ENCODE peak calls at places on chromosomes 13 and 19, in eight cellular contexts. F is esophagus muscularis mucosa, B is HepG2, U is stomach, V is endothelial cell of umbilical vein, D is prostate gland, N is upper lobe of left lung, C is H1. G is an unnamed sample.

GRCh38 chr13:86193281-86193680 is 394.1 kb upstream of the SLITRK6 start:
- DNase-seq in F (no peak), B (no peak), U (no peak), V (no peak), D (no peak), N (no peak), C (no peak), G (no peak)

GRCh38 chr19:1518471-1518870 is 5.4 kb upstream of the PLK5 start:
- DNase-seq in F (no peak), B (no peak), U (no peak), V (no peak), D (no peak), N (no peak), C (no peak), G (no peak)

GRCh38 chr19:42606660-42607351 is 12.1 kb upstream of the CEACAM8 start:
- DNase-seq in F (peak; percentile 87), B (peak; percentile 19), U (peak; percentile 89), V (peak; percentile 8), D (peak; percentile 90), N (peak; percentile 89), C (peak; percentile 88), G (peak; percentile 20)

GRCh38 chr13:112996671-112997091 is 27.7 kb downstream of the MCF2L start:
- DNase-seq in F (no peak), B (no peak), U (peak; percentile 54), V (no peak), D (no peak), N (no peak), C (no peak), G (no peak)

GRCh38 chr19:56764296-56764695 is 76.2 kb downstream of the PEG3 start:
- DNase-seq in F (no peak), B (peak; percentile 13), U (no peak), V (no peak), D (no peak), N (no peak), C (no peak), G (no peak)

GRCh38 chr19:1608414-1609391 is 3.4 kb upstream of the UQCR11 start:
- DNase-seq in F (no peak), B (no peak), U (no peak), V (no peak), D (no peak), N (no peak), C (no peak), G (no peak)

GRCh38 chr13:112012004-112012704 is 54.8 kb upstream of the SOX1 start:
- DNase-seq in F (no peak), B (no peak), U (peak; percentile 49), V (no peak), D (peak; percentile 13), N (peak; percentile 81), C (peak; percentile 52), G (no peak)

GRCh38 chr13:60655268-60655667 is 258.2 kb downstream of the TDRD3 start:
- DNase-seq in F (no peak), B (no peak), U (no peak), V (no peak), D (no peak), N (no peak), C (no peak), G (no peak)

GRCh38 chr19:49676136-49676689 is 858 bp upstream of the PRMT1 start:
- DNase-seq in F (no peak), B (peak; percentile 80), U (peak; percentile 84), V (no peak), D (peak; percentile 75), N (peak; percentile 85), C (no peak), G (peak; percentile 84)

GRCh38 chr13:44465318-44465717 is 91.7 kb downstream of the SERP2 start:
- DNase-seq in F (no peak), B (no peak), U (no peak), V (no peak), D (no peak), N (no peak), C (no peak), G (no peak)

GRCh38 chr19:54523403-54523802 is 20.8 kb downstream of the LAIR2 start:
- DNase-seq in F (no peak), B (no peak), U (no peak), V (peak; percentile 79), D (no peak), N (no peak), C (no peak), G (peak; percentile 97)

GRCh38 chr13:52868190-52868589 is 19.8 kb upstream of the PCDH8 start:
- DNase-seq in F (no peak), B (no peak), U (no peak), V (no peak), D (no peak), N (no peak), C (no peak), G (no peak)

GRCh38 chr19:41373993-41374392 is 2.3 kb upstream of the TMEM91 start:
- DNase-seq in F (peak; percentile 93), B (no peak), U (peak; percentile 88), V (peak; percentile 90), D (peak; percentile 47), N (peak; percentile 69), C (no peak), G (no peak)

GRCh38 chr19:4493104-4493928 is 21.2 kb downstream of the HDGFL2 start:
- DNase-seq in F (no peak), B (no peak), U (no peak), V (no peak), D (no peak), N (no peak), C (no peak), G (no peak)

GRCh38 chr13:102317593-102317992 is 84.3 kb downstream of the FGF14 start:
- DNase-seq in F (no peak), B (no peak), U (peak; percentile 26), V (no peak), D (no peak), N (peak; percentile 30), C (no peak), G (no peak)

GRCh38 chr13:111153977-111154332 is 38.8 kb downstream of the ARHGEF7 start:
- DNase-seq in F (no peak), B (peak; percentile 38), U (no peak), V (no peak), D (peak; percentile 23), N (peak; percentile 56), C (no peak), G (no peak)

GRCh38 chr19:9139609-9140158 is 513 bp upstream of the ZNF317 start:
- DNase-seq in F (no peak), B (no peak), U (no peak), V (peak; percentile 7), D (no peak), N (no peak), C (no peak), G (no peak)

GRCh38 chr19:13241321-13242104 is 91.3 kb downstream of the IER2 start:
- DNase-seq in F (no peak), B (no peak), U (no peak), V (no peak), D (no peak), N (no peak), C (peak; percentile 70), G (no peak)
- TF ChIP-seq CTCF in F (no peak), B (peak; percentile 19), U (no peak), V (no peak), D (no peak), N (no peak), C (peak; percentile 74), G (no peak)

GRCh38 chr19:11019262-11019661 is 58.4 kb downstream of the SMARCA4 start:
- DNase-seq in F (no peak), B (no peak), U (no peak), V (no peak), D (no peak), N (no peak), C (no peak), G (no peak)
- H3K4me1 ChIP-seq in F (no peaks in the 10 kb centered on the region), B (no peaks in the 10 kb centered on the region), U (no peaks in the 10 kb centered on the region), V (no peaks in the 10 kb centered on the region), D (peaks cover 3% of the 10 kb centered on the region), N (no peaks in the 10 kb centered on the region), C (no peaks in the 10 kb centered on the region), G (no peaks in the 10 kb centered on the region)

GRCh38 chr13:20127263-20127562 is 33.6 kb downstream of the GJA3 start:
- DNase-seq in F (no peak), B (peak; percentile 9), U (no peak), V (no peak), D (no peak), N (peak; percentile 36), C (no peak), G (no peak)

GRCh38 chr13:20129076-20129475 is 31.8 kb downstream of the GJA3 start:
- DNase-seq in F (no peak), B (no peak), U (no peak), V (no peak), D (no peak), N (no peak), C (no peak), G (no peak)

GRCh38 chr13:20126460-20127262 is 34.2 kb downstream of the GJA3 start:
- DNase-seq in F (no peak), B (no peak), U (no peak), V (no peak), D (no peak), N (no peak), C (no peak), G (no peak)

GRCh38 chr13:20128459-20128927 is 32.4 kb downstream of the GJA3 start:
- DNase-seq in F (no peak), B (peak; percentile 15), U (peak; percentile 48), V (no peak), D (peak; percentile 42), N (peak; percentile 52), C (no peak), G (no peak)

GRCh38 chr13:20127563-20128458 is 33.0 kb downstream of the GJA3 start:
- DNase-seq in F (no peak), B (peak; percentile 53), U (peak; percentile 70), V (peak; percentile 38), D (peak; percentile 37), N (peak; percentile 80), C (peak; percentile 84), G (no peak)
- TF ChIP-seq POLR2AphosphoS5 in F (peak; percentile 53), B (peak; percentile 49), U (no peak), V (no peak), D (peak; percentile 12), N (peak; percentile 27), C (no peak), G (peak; percentile 36)

GRCh38 chr13:62387642-62388041 is 972.0 kb upstream of the PCDH20 start:
- DNase-seq in F (no peak), B (no peak), U (no peak), V (peak; percentile 11), D (no peak), N (no peak), C (no peak), G (no peak)
- TF ChIP-seq CTCF in F (no peak), B (no peak), U (no peak), V (no peak), D (no peak), N (no peak), C (no peak), G (no peak)

GRCh38 chr19:16461630-16462051 is 10.1 kb downstream of the EPS15L1 start:
- DNase-seq in F (no peak), B (no peak), U (no peak), V (no peak), D (no peak), N (no peak), C (no peak), G (no peak)
- H3K4me1 ChIP-seq in F (peaks cover 77% of the 10 kb centered on the region), B (peaks cover 88% of the 10 kb centered on the region), U (peaks cover 87% of the 10 kb centered on the region), V (peaks cover 22% of the 10 kb centered on the region), D (peaks cover 21% of the 10 kb centered on the region), N (peaks cover 19% of the 10 kb centered on the region), C (peaks cover 21% of the 10 kb centered on the region), G (peaks cover 35% of the 10 kb centered on the region)

DNA sequence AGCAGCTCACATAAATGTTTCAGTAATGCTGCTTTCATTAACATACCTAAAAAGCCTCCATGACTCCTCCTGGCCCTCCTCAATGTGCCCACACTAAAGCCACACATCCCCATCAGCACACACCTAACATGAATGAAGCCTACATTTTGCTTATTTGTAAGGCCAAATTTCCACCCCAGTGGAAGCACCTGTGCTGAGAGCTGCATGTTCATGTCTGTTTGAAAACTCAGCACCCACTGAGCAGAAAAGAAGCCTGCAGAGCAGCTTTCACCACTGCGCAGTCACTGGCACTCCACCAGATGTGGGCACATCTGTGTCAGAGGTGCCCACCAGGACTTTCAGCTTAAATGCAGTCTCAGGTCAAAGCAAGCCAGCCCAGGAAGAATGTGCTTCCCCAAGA is 93.5 kb downstream of the FOXO1 start:
- DNase-seq in F (no peak), B (no peak), U (no peak), V (no peak), D (no peak), N (no peak), C (no peak), G (no peak)
- TF ChIP-seq POLR2AphosphoS5 in F (no peak), B (no peak), U (no peak), V (no peak), D (no peak), N (no peak), C (no peak), G (no peak)